ENCODE peak calls at places on chromosomes 1 and 21, in eight cellular contexts. One of them, this sample, is unnamed.

GRCh38 chr1:37475380-37476086 is 1.2 kb downstream of the ZC3H12A start:
- DNase-seq in spleen: peak
- DNase-seq in prostate gland: no peak
- DNase-seq in K562: peak
- DNase-seq in H1: no peak
- DNase-seq in transverse colon: peak
- DNase-seq in stomach: no peak
- DNase-seq in HCT116: no peak
- DNase-seq in this sample: no peak

GRCh38 chr1:35364732-35365131 is 96.2 kb downstream of the ZMYM4 start:
- DNase-seq in K562: no peak
- DNase-seq in stomach: no peak
- DNase-seq in spleen: no peak
- DNase-seq in prostate gland: no peak
- DNase-seq in H1: no peak
- DNase-seq in HCT116: no peak
- DNase-seq in transverse colon: no peak
- DNase-seq in this sample: no peak

GRCh38 chr1:53373246-53373645 is 45.4 kb upstream of the LRP8 start:
- DNase-seq in prostate gland: no peak
- DNase-seq in transverse colon: no peak
- DNase-seq in H1: no peak
- DNase-seq in K562: no peak
- DNase-seq in spleen: peak
- DNase-seq in HCT116: no peak
- DNase-seq in stomach: peak
- DNase-seq in this sample: no peak

GRCh38 chr1:178543291-178543609 is 30.3 kb downstream of the TEX35 start:
- DNase-seq in transverse colon: no peak
- DNase-seq in HCT116: no peak
- DNase-seq in K562: no peak
- DNase-seq in spleen: no peak
- DNase-seq in stomach: no peak
- DNase-seq in prostate gland: no peak
- DNase-seq in H1: no peak
- DNase-seq in this sample: peak

GRCh38 chr1:157369808-157370521 is 182.3 kb downstream of the FCRL5 start:
- DNase-seq in spleen: no peak
- DNase-seq in K562: peak
- DNase-seq in HCT116: peak
- DNase-seq in stomach: peak
- DNase-seq in H1: no peak
- DNase-seq in prostate gland: peak
- DNase-seq in transverse colon: peak
- DNase-seq in this sample: no peak

GRCh38 chr1:8679929-8680504 is 137.4 kb downstream of the RERE start:
- DNase-seq in stomach: no peak
- DNase-seq in prostate gland: no peak
- DNase-seq in transverse colon: no peak
- DNase-seq in H1: no peak
- DNase-seq in HCT116: no peak
- DNase-seq in K562: no peak
- DNase-seq in spleen: no peak
- DNase-seq in this sample: no peak

GRCh38 chr1:235068155-235069121 is 60.2 kb downstream of the TOMM20 start:
- DNase-seq in HCT116: peak
- DNase-seq in prostate gland: peak
- DNase-seq in spleen: no peak
- DNase-seq in transverse colon: no peak
- DNase-seq in stomach: peak
- DNase-seq in H1: no peak
- DNase-seq in K562: peak
- DNase-seq in this sample: no peak

GRCh38 chr1:204842892-204843291 is 27.8 kb upstream of the NFASC start:
- DNase-seq in stomach: no peak
- DNase-seq in HCT116: no peak
- DNase-seq in transverse colon: peak
- DNase-seq in prostate gland: no peak
- DNase-seq in spleen: no peak
- DNase-seq in K562: no peak
- DNase-seq in H1: no peak
- DNase-seq in this sample: no peak

GRCh38 chr1:40122865-40123264 is 25.8 kb upstream of the PPT1 start:
- DNase-seq in prostate gland: no peak
- DNase-seq in K562: peak
- DNase-seq in transverse colon: no peak
- DNase-seq in spleen: no peak
- DNase-seq in H1: no peak
- DNase-seq in stomach: no peak
- DNase-seq in HCT116: no peak
- DNase-seq in this sample: no peak

GRCh38 chr1:198734323-198735008 is 95.6 kb downstream of the PTPRC start:
- DNase-seq in stomach: no peak
- DNase-seq in prostate gland: no peak
- DNase-seq in K562: no peak
- DNase-seq in H1: no peak
- DNase-seq in transverse colon: no peak
- DNase-seq in HCT116: no peak
- DNase-seq in spleen: no peak
- DNase-seq in this sample: no peak

GRCh38 chr21:40563845-40564717 is 282.9 kb downstream of the DSCAM start:
- DNase-seq in HCT116: no peak
- DNase-seq in stomach: no peak
- DNase-seq in transverse colon: no peak
- DNase-seq in H1: no peak
- DNase-seq in prostate gland: no peak
- DNase-seq in spleen: no peak
- DNase-seq in K562: no peak
- DNase-seq in this sample: no peak

GRCh38 chr1:232244426-232244825 is 385.5 kb downstream of the SIPA1L2 start:
- DNase-seq in spleen: no peak
- DNase-seq in HCT116: no peak
- DNase-seq in prostate gland: no peak
- DNase-seq in stomach: no peak
- DNase-seq in K562: no peak
- DNase-seq in transverse colon: no peak
- DNase-seq in H1: no peak
- DNase-seq in this sample: no peak

GRCh38 chr1:232238009-232238408 is 391.9 kb downstream of the SIPA1L2 start:
- DNase-seq in HCT116: no peak
- DNase-seq in transverse colon: no peak
- DNase-seq in prostate gland: no peak
- DNase-seq in spleen: no peak
- DNase-seq in H1: no peak
- DNase-seq in stomach: no peak
- DNase-seq in K562: no peak
- DNase-seq in this sample: no peak

DNA sequence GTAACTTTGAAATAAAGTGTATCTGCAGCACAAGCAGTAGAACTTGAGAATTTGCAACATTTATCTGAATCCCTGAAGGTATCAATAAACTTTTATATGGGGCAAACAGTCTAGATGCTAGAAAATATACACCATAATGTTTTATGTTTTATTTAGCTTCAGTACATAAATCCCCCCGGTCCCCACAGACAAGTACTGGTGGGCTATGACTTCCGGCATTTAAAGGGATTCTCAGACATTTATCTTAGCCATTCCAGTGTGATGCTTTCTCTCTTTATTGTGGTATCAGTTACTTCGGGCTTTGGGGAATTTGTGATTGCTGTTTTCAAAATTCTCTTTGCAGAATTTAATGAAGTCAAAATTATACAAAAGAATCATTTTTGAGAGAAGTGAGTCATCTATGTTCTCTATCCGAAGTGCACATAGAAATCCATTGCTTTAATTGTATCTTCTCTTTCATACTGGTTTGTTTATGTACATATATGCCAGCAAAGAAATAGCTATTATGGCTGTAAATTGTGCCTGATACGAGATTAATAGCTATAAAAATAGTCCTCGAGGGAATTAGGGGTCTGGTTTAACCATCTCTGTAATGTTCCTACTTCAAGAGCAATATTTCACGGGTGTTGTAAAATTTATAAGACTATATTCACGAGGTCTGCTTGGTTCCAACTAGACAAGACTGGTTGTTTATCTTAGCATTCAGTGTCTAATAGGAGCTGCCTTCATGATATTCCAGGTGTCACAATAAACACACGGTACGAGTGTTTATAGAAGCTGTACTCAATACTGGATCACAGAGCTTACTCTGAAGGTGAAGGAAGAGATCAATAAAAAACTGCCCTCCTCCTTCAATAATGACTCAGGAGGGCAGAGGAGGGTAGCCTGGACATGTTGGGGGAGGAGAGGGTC is 390.1 kb downstream of the SIPA1L2 start:
- DNase-seq in stomach: no peak
- DNase-seq in H1: no peak
- DNase-seq in prostate gland: no peak
- DNase-seq in spleen: no peak
- DNase-seq in transverse colon: no peak
- DNase-seq in K562: no peak
- DNase-seq in HCT116: no peak
- DNase-seq in this sample: no peak
- TF ChIP-seq POLR2A in stomach: no peak
- TF ChIP-seq POLR2A in H1: no peak
- TF ChIP-seq POLR2A in prostate gland: no peak
- TF ChIP-seq POLR2A in spleen: no peak
- TF ChIP-seq POLR2A in transverse colon: no peak
- TF ChIP-seq POLR2A in K562: no peak
- TF ChIP-seq POLR2A in HCT116: no peak
- TF ChIP-seq POLR2A in this sample: no peak

DNA sequence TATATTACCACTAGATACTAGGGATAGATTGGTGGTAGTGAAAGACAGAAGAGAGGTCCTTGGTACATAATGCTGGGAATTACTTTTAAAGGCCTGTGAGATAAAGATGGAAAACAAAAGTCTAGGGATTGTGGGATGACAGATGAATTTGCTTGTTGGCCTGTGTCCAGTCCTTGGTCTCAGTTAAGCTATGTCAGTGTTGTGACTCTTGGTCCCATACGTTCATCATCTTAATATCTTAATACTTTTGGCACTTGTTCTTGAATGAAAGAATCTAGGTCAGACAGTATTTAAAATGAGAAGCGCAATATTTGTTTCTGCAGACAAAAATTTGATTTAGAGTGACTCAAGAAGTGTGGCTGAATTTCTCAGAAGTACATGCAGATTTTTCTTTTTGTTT is 7.6 kb downstream of the RPL5 start:
- DNase-seq in K562: no peak
- DNase-seq in stomach: no peak
- DNase-seq in prostate gland: no peak
- DNase-seq in H1: no peak
- DNase-seq in transverse colon: no peak
- DNase-seq in spleen: no peak
- DNase-seq in HCT116: no peak
- DNase-seq in this sample: no peak
- TF ChIP-seq POLR2AphosphoS5 in K562: peak
- TF ChIP-seq POLR2AphosphoS5 in stomach: no peak
- TF ChIP-seq POLR2AphosphoS5 in prostate gland: no peak
- TF ChIP-seq POLR2AphosphoS5 in H1: peak
- TF ChIP-seq POLR2AphosphoS5 in transverse colon: no peak
- TF ChIP-seq POLR2AphosphoS5 in spleen: no peak
- TF ChIP-seq POLR2AphosphoS5 in HCT116: no peak
- TF ChIP-seq POLR2AphosphoS5 in this sample: no peak

GRCh38 chr1:225777583-225778411 is at the start of gene SRP9:
- DNase-seq in transverse colon: peak
- DNase-seq in prostate gland: peak
- DNase-seq in HCT116: peak
- DNase-seq in spleen: peak
- DNase-seq in stomach: peak
- DNase-seq in K562: peak
- DNase-seq in H1: peak
- DNase-seq in this sample: peak
- TF ChIP-seq POLR2A in transverse colon: peak
- TF ChIP-seq POLR2A in prostate gland: peak
- TF ChIP-seq POLR2A in HCT116: peak
- TF ChIP-seq POLR2A in spleen: no peak
- TF ChIP-seq POLR2A in stomach: no peak
- TF ChIP-seq POLR2A in K562: peak
- TF ChIP-seq POLR2A in H1: peak
- TF ChIP-seq POLR2A in this sample: peak

GRCh38 chr1:32398401-32398800 is 4.2 kb upstream of the BSDC1 start:
- DNase-seq in spleen: no peak
- DNase-seq in prostate gland: no peak
- DNase-seq in transverse colon: no peak
- DNase-seq in stomach: peak
- DNase-seq in HCT116: no peak
- DNase-seq in K562: no peak
- DNase-seq in H1: no peak
- DNase-seq in this sample: no peak

GRCh38 chr1:32404956-32405355 is 10.7 kb upstream of the BSDC1 start:
- DNase-seq in prostate gland: no peak
- DNase-seq in transverse colon: no peak
- DNase-seq in H1: no peak
- DNase-seq in stomach: no peak
- DNase-seq in HCT116: no peak
- DNase-seq in spleen: no peak
- DNase-seq in K562: no peak
- DNase-seq in this sample: no peak

GRCh38 chr1:32399853-32400252 is 5.6 kb upstream of the BSDC1 start:
- DNase-seq in spleen: no peak
- DNase-seq in transverse colon: no peak
- DNase-seq in K562: peak
- DNase-seq in H1: no peak
- DNase-seq in HCT116: no peak
- DNase-seq in stomach: no peak
- DNase-seq in prostate gland: no peak
- DNase-seq in this sample: no peak

GRCh38 chr1:32396482-32396881 is 2.2 kb upstream of the BSDC1 start:
- DNase-seq in HCT116: no peak
- DNase-seq in transverse colon: no peak
- DNase-seq in spleen: no peak
- DNase-seq in prostate gland: no peak
- DNase-seq in stomach: peak
- DNase-seq in K562: no peak
- DNase-seq in H1: no peak
- DNase-seq in this sample: no peak

DNA sequence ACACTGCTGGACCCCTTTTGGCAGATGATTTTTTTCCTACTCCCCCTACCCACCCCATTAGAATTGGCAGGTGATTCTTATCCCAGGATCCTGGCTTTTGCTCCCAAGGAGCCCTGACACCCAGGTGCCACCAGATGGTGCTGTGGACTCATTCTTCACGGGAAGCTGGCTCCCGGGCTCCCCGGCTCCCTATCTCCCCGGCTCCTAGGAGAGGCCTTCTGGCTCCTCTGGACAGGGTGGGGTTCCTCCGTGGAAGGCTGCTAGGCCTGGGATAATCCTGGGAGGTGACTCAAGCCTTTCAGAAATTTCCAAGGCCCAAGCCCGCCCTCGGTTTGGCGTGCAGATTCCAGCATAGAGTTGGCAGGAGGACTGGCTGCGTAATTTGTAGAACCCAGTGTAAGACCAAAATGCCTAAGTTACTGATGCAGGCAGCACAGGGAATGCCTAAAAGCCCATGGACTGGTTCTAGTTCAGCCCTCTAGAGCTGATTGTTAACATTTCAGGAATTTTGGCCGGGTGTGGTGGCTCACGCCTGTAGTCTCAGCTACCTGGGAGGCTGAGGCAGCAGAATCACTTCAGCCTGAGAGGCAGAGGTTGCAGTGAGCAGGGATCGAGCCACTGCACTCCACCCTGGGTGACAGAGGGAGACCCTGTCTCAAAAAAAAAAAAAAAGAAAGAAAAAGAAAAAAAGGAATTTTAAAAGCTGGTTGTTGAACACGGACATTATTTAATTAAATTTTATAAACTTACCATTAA is 6.8 kb upstream of the BSDC1 start:
- DNase-seq in prostate gland: peak
- DNase-seq in spleen: peak
- DNase-seq in transverse colon: peak
- DNase-seq in H1: no peak
- DNase-seq in stomach: peak
- DNase-seq in K562: peak
- DNase-seq in HCT116: peak
- DNase-seq in this sample: peak
- TF ChIP-seq POLR2AphosphoS5 in prostate gland: peak
- TF ChIP-seq POLR2AphosphoS5 in spleen: peak
- TF ChIP-seq POLR2AphosphoS5 in transverse colon: no peak
- TF ChIP-seq POLR2AphosphoS5 in H1: no peak
- TF ChIP-seq POLR2AphosphoS5 in stomach: peak
- TF ChIP-seq POLR2AphosphoS5 in K562: no peak
- TF ChIP-seq POLR2AphosphoS5 in HCT116: no peak
- TF ChIP-seq POLR2AphosphoS5 in this sample: no peak

This sample was measured in GM12892.